ENCODE peak calls at places on chromosomes 12 and 14, in seven cellular contexts. One of them, this sample, is unnamed.

GRCh38 chr12:40127408-40127807 is 21.5 kb upstream of the SLC2A13 start:
- DNase-seq in AG04450: no peak
- DNase-seq in GM12865: no peak
- DNase-seq in IMR-90: no peak
- DNase-seq in left ventricle myocardium inferior: no peak
- DNase-seq in tibial artery: no peak
- DNase-seq in fibroblast of lung: no peak
- DNase-seq in this sample: no peak

GRCh38 chr12:64006211-64006610 is 161.7 kb downstream of the SRGAP1 start:
- DNase-seq in AG04450: no peak
- DNase-seq in GM12865: no peak
- DNase-seq in IMR-90: peak
- DNase-seq in left ventricle myocardium inferior: no peak
- DNase-seq in tibial artery: no peak
- DNase-seq in fibroblast of lung: no peak
- DNase-seq in this sample: no peak

GRCh38 chr12:27861428-27862167 is 81.6 kb upstream of the MANSC4 start:
- DNase-seq in AG04450: no peak
- DNase-seq in GM12865: peak
- DNase-seq in IMR-90: peak
- DNase-seq in left ventricle myocardium inferior: peak
- DNase-seq in tibial artery: no peak
- DNase-seq in fibroblast of lung: peak
- DNase-seq in this sample: no peak

GRCh38 chr12:6069452-6070093 is 54.9 kb downstream of the VWF start:
- DNase-seq in AG04450: peak
- DNase-seq in GM12865: no peak
- DNase-seq in IMR-90: peak
- DNase-seq in left ventricle myocardium inferior: no peak
- DNase-seq in tibial artery: peak
- DNase-seq in fibroblast of lung: peak
- DNase-seq in this sample: no peak

GRCh38 chr14:50521912-50522341 is 10.4 kb downstream of the MAP4K5 start:
- DNase-seq in AG04450: no peak
- DNase-seq in GM12865: peak
- DNase-seq in IMR-90: peak
- DNase-seq in left ventricle myocardium inferior: no peak
- DNase-seq in tibial artery: no peak
- DNase-seq in fibroblast of lung: peak
- DNase-seq in this sample: no peak

GRCh38 chr14:100878271-100879146 is 25.0 kb downstream of the RTL1 start:
- DNase-seq in AG04450: no peak
- DNase-seq in GM12865: no peak
- DNase-seq in IMR-90: no peak
- DNase-seq in left ventricle myocardium inferior: peak
- DNase-seq in tibial artery: no peak
- DNase-seq in fibroblast of lung: no peak
- DNase-seq in this sample: no peak

GRCh38 chr12:22100952-22101748 is 55.1 kb downstream of the CMAS start:
- DNase-seq in AG04450: peak
- DNase-seq in GM12865: peak
- DNase-seq in IMR-90: peak
- DNase-seq in left ventricle myocardium inferior: no peak
- DNase-seq in tibial artery: peak
- DNase-seq in fibroblast of lung: peak
- DNase-seq in this sample: peak

GRCh38 chr12:27109339-27110023 is 27.1 kb upstream of the C12orf71 start:
- DNase-seq in AG04450: no peak
- DNase-seq in GM12865: no peak
- DNase-seq in IMR-90: no peak
- DNase-seq in left ventricle myocardium inferior: no peak
- DNase-seq in tibial artery: no peak
- DNase-seq in fibroblast of lung: peak
- DNase-seq in this sample: no peak

GRCh38 chr12:95742586-95742985 is 48.0 kb downstream of the NTN4 start:
- DNase-seq in AG04450: no peak
- DNase-seq in GM12865: no peak
- DNase-seq in IMR-90: no peak
- DNase-seq in left ventricle myocardium inferior: no peak
- DNase-seq in tibial artery: no peak
- DNase-seq in fibroblast of lung: no peak
- DNase-seq in this sample: no peak

GRCh38 chr12:77133566-77133965 is 68.2 kb upstream of the E2F7 start:
- DNase-seq in AG04450: no peak
- DNase-seq in GM12865: peak
- DNase-seq in IMR-90: peak
- DNase-seq in left ventricle myocardium inferior: peak
- DNase-seq in tibial artery: no peak
- DNase-seq in fibroblast of lung: peak
- DNase-seq in this sample: peak

GRCh38 chr12:14784471-14784870 is 18.8 kb downstream of the WBP11 start:
- DNase-seq in AG04450: no peak
- DNase-seq in GM12865: no peak
- DNase-seq in IMR-90: no peak
- DNase-seq in left ventricle myocardium inferior: no peak
- DNase-seq in tibial artery: no peak
- DNase-seq in fibroblast of lung: no peak
- DNase-seq in this sample: no peak

GRCh38 chr14:94600148-94600545 is 12.0 kb upstream of the SERPINA3 start:
- DNase-seq in AG04450: no peak
- DNase-seq in GM12865: no peak
- DNase-seq in IMR-90: no peak
- DNase-seq in left ventricle myocardium inferior: no peak
- DNase-seq in tibial artery: no peak
- DNase-seq in fibroblast of lung: no peak
- DNase-seq in this sample: no peak

GRCh38 chr14:65164068-65164824 is 61.9 kb upstream of the MAX start:
- DNase-seq in AG04450: no peak
- DNase-seq in GM12865: peak
- DNase-seq in IMR-90: peak
- DNase-seq in left ventricle myocardium inferior: no peak
- DNase-seq in tibial artery: no peak
- DNase-seq in fibroblast of lung: peak
- DNase-seq in this sample: peak

GRCh38 chr12:27009926-27010325 is 4.3 kb downstream of the TM7SF3 start:
- DNase-seq in AG04450: no peak
- DNase-seq in GM12865: peak
- DNase-seq in IMR-90: no peak
- DNase-seq in left ventricle myocardium inferior: no peak
- DNase-seq in tibial artery: no peak
- DNase-seq in fibroblast of lung: no peak
- DNase-seq in this sample: no peak

GRCh38 chr12:13234045-13234641 is 37.6 kb downstream of the EMP1 start:
- DNase-seq in AG04450: no peak
- DNase-seq in GM12865: peak
- DNase-seq in IMR-90: peak
- DNase-seq in left ventricle myocardium inferior: no peak
- DNase-seq in tibial artery: peak
- DNase-seq in fibroblast of lung: peak
- DNase-seq in this sample: peak

GRCh38 chr12:100959481-100959880 is 164.9 kb downstream of the ANO4 start:
- DNase-seq in AG04450: peak
- DNase-seq in GM12865: no peak
- DNase-seq in IMR-90: peak
- DNase-seq in left ventricle myocardium inferior: no peak
- DNase-seq in tibial artery: no peak
- DNase-seq in fibroblast of lung: peak
- DNase-seq in this sample: peak

GRCh38 chr12:5971194-5971850 is 26.3 kb upstream of the ANO2 start:
- DNase-seq in AG04450: no peak
- DNase-seq in GM12865: no peak
- DNase-seq in IMR-90: no peak
- DNase-seq in left ventricle myocardium inferior: no peak
- DNase-seq in tibial artery: no peak
- DNase-seq in fibroblast of lung: no peak
- DNase-seq in this sample: no peak

DNA sequence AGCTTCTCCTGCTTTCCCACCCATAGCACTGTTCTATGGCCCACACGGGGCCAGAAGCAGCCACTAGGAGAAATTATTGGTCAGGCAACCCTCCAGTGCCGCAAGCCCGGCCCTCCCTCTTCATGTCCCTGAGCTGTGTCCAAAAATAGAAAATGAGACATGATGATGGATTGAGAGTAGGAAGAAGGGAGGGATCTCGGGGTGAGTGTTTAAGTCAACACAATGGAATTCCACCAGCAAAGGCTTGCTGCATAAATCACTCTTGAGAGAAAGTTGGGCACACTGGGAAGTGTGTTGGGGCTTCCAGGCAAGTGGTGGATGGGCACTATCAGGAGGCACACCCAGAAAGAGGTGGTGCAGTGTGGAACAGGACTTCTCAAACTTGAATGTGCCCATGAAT is 94.2 kb downstream of the LLPH start:
- DNase-seq in AG04450: peak
- DNase-seq in GM12865: no peak
- DNase-seq in IMR-90: peak
- DNase-seq in left ventricle myocardium inferior: peak
- DNase-seq in tibial artery: peak
- DNase-seq in fibroblast of lung: peak
- DNase-seq in this sample: peak
- H3K4me3 ChIP-seq in AG04450: no peak
- H3K4me3 ChIP-seq in GM12865: no peak
- H3K4me3 ChIP-seq in IMR-90: no peak
- H3K4me3 ChIP-seq in left ventricle myocardium inferior: no peak
- H3K4me3 ChIP-seq in tibial artery: no peak
- H3K4me3 ChIP-seq in fibroblast of lung: no peak
- H3K4me3 ChIP-seq in this sample: no peak

GRCh38 chr14:60651051-60651935 is 2.0 kb upstream of the SIX1 start:
- DNase-seq in AG04450: no peak
- DNase-seq in GM12865: no peak
- DNase-seq in IMR-90: no peak
- DNase-seq in left ventricle myocardium inferior: no peak
- DNase-seq in tibial artery: no peak
- DNase-seq in fibroblast of lung: no peak
- DNase-seq in this sample: no peak

GRCh38 chr14:60653709-60654161 is 4.5 kb upstream of the SIX1 start:
- DNase-seq in AG04450: no peak
- DNase-seq in GM12865: no peak
- DNase-seq in IMR-90: no peak
- DNase-seq in left ventricle myocardium inferior: no peak
- DNase-seq in tibial artery: no peak
- DNase-seq in fibroblast of lung: no peak
- DNase-seq in this sample: no peak

GRCh38 chr14:60652674-60653387 is 3.6 kb upstream of the SIX1 start:
- DNase-seq in AG04450: no peak
- DNase-seq in GM12865: no peak
- DNase-seq in IMR-90: peak
- DNase-seq in left ventricle myocardium inferior: no peak
- DNase-seq in tibial artery: no peak
- DNase-seq in fibroblast of lung: no peak
- DNase-seq in this sample: no peak

GRCh38 chr14:60653388-60653690 is 4.1 kb upstream of the SIX1 start:
- DNase-seq in AG04450: no peak
- DNase-seq in GM12865: no peak
- DNase-seq in IMR-90: no peak
- DNase-seq in left ventricle myocardium inferior: no peak
- DNase-seq in tibial artery: no peak
- DNase-seq in fibroblast of lung: no peak
- DNase-seq in this sample: no peak

GRCh38 chr14:60651936-60652673 is 2.8 kb upstream of the SIX1 start:
- DNase-seq in AG04450: no peak
- DNase-seq in GM12865: no peak
- DNase-seq in IMR-90: peak
- DNase-seq in left ventricle myocardium inferior: no peak
- DNase-seq in tibial artery: no peak
- DNase-seq in fibroblast of lung: peak
- DNase-seq in this sample: no peak
- TF ChIP-seq CTCF in AG04450: no peak
- TF ChIP-seq CTCF in GM12865: no peak
- TF ChIP-seq CTCF in IMR-90: no peak
- TF ChIP-seq CTCF in left ventricle myocardium inferior: no peak
- TF ChIP-seq CTCF in tibial artery: no peak
- TF ChIP-seq CTCF in fibroblast of lung: no peak
- TF ChIP-seq CTCF in this sample: no peak

GRCh38 chr14:62957562-62957961 is 87.7 kb downstream of the KCNH5 start:
- DNase-seq in AG04450: peak
- DNase-seq in GM12865: no peak
- DNase-seq in IMR-90: peak
- DNase-seq in left ventricle myocardium inferior: no peak
- DNase-seq in tibial artery: no peak
- DNase-seq in fibroblast of lung: peak
- DNase-seq in this sample: peak
- H3K4me3 ChIP-seq in AG04450: no peak
- H3K4me3 ChIP-seq in GM12865: no peak
- H3K4me3 ChIP-seq in IMR-90: no peak
- H3K4me3 ChIP-seq in left ventricle myocardium inferior: no peak
- H3K4me3 ChIP-seq in tibial artery: no peak
- H3K4me3 ChIP-seq in fibroblast of lung: no peak
- H3K4me3 ChIP-seq in this sample: no peak

DNA sequence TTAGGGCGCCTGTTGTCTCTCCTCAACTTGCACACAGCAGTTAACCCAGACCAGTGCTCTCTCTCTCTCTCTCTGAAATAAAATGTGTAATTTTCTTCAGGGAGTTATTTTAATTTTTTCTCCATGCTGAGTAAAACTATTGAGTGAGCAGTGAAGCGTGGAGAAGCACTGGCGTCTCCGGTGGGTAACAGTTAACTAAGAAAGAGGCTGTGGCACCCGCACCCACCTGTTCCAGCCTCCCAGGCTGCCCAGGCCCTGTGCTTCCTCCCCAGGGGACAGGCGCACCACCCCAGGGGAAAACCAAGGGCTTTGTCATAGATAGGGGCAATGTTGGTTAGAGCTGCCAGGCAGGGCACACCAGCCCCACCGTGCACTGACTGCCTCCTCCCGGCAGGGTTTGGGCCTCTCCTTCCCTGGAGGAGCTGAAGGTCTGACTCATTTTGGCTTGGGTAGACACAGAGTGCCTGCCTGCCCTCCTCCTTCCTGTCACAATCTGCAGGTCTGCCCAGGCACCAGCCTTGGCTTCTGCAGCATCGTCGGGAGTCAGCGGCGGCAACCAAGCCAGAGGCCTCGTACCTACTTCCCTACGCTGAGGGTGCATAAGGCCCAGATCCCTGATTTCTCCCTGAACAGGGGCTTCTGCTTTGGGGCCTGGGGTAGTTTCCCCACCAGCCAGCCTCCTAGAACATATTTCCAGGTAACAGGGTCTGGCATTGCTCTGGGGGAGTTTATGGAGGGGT is 3.9 kb downstream of the HOXC5 start:
- DNase-seq in AG04450: no peak
- DNase-seq in GM12865: peak
- DNase-seq in IMR-90: no peak
- DNase-seq in left ventricle myocardium inferior: no peak
- DNase-seq in tibial artery: no peak
- DNase-seq in fibroblast of lung: no peak
- DNase-seq in this sample: no peak
- TF ChIP-seq CTCF in AG04450: no peak
- TF ChIP-seq CTCF in GM12865: no peak
- TF ChIP-seq CTCF in IMR-90: no peak
- TF ChIP-seq CTCF in left ventricle myocardium inferior: no peak
- TF ChIP-seq CTCF in tibial artery: peak
- TF ChIP-seq CTCF in fibroblast of lung: no peak
- TF ChIP-seq CTCF in this sample: no peak

GRCh38 chr12:133106253-133106652 is 23.8 kb downstream of the ZNF891 start:
- DNase-seq in AG04450: no peak
- DNase-seq in GM12865: peak
- DNase-seq in IMR-90: no peak
- DNase-seq in left ventricle myocardium inferior: no peak
- DNase-seq in tibial artery: no peak
- DNase-seq in fibroblast of lung: peak
- DNase-seq in this sample: no peak
- H3K4me3 ChIP-seq in AG04450: no peak
- H3K4me3 ChIP-seq in GM12865: no peak
- H3K4me3 ChIP-seq in IMR-90: no peak
- H3K4me3 ChIP-seq in left ventricle myocardium inferior: no peak
- H3K4me3 ChIP-seq in tibial artery: no peak
- H3K4me3 ChIP-seq in fibroblast of lung: no peak
- H3K4me3 ChIP-seq in this sample: no peak

This sample was measured in astrocyte of the cerebellum.